ENCODE peak calls at places on chromosome 22, in nine cellular contexts. One of them, this sample, is unnamed.

GRCh38 chr22:29072193-29072978 is 449 bp upstream of the KREMEN1 start:
- DNase-seq in dorsolateral prefrontal cortex: peak; percentile 63
- DNase-seq in BJ: no peak
- DNase-seq in glutamatergic neuron: peak; percentile 80
- DNase-seq in OCI-LY7: peak; percentile 72
- DNase-seq in IMR-90: peak; percentile 42
- DNase-seq in hepatocyte: peak; percentile 97
- DNase-seq in upper lobe of right lung: peak; percentile 97
- DNase-seq in endothelial cell: peak; percentile 83
- DNase-seq in this sample: peak; percentile 14

GRCh38 chr22:49546811-49547585 is 280.7 kb downstream of the BRD1 start:
- DNase-seq in BJ: no peak
- DNase-seq in glutamatergic neuron: no peak
- DNase-seq in endothelial cell: no peak
- DNase-seq in hepatocyte: no peak
- DNase-seq in upper lobe of right lung: peak; percentile 39
- DNase-seq in OCI-LY7: no peak
- DNase-seq in IMR-90: no peak
- DNase-seq in dorsolateral prefrontal cortex: peak; percentile 7
- DNase-seq in this sample: no peak

GRCh38 chr22:49692499-49693225 is 135.0 kb downstream of the BRD1 start:
- DNase-seq in IMR-90: no peak
- DNase-seq in BJ: no peak
- DNase-seq in dorsolateral prefrontal cortex: no peak
- DNase-seq in OCI-LY7: no peak
- DNase-seq in upper lobe of right lung: peak; percentile 46
- DNase-seq in endothelial cell: no peak
- DNase-seq in glutamatergic neuron: no peak
- DNase-seq in hepatocyte: no peak
- DNase-seq in this sample: no peak

GRCh38 chr22:24053481-24054226 is 42.5 kb downstream of the CABIN1 start:
- DNase-seq in glutamatergic neuron: no peak
- DNase-seq in IMR-90: no peak
- DNase-seq in dorsolateral prefrontal cortex: no peak
- DNase-seq in hepatocyte: no peak
- DNase-seq in upper lobe of right lung: no peak
- DNase-seq in OCI-LY7: peak; percentile 68
- DNase-seq in endothelial cell: no peak
- DNase-seq in BJ: no peak
- DNase-seq in this sample: no peak

GRCh38 chr22:44144046-44144569 is 36.6 kb upstream of the PARVG start:
- DNase-seq in hepatocyte: no peak
- DNase-seq in IMR-90: no peak
- DNase-seq in OCI-LY7: no peak
- DNase-seq in glutamatergic neuron: no peak
- DNase-seq in BJ: no peak
- DNase-seq in upper lobe of right lung: no peak
- DNase-seq in dorsolateral prefrontal cortex: no peak
- DNase-seq in endothelial cell: no peak
- DNase-seq in this sample: no peak

GRCh38 chr22:48796295-48797015 is 1031.2 kb downstream of the BRD1 start:
- DNase-seq in upper lobe of right lung: no peak
- DNase-seq in dorsolateral prefrontal cortex: no peak
- DNase-seq in endothelial cell: no peak
- DNase-seq in OCI-LY7: no peak
- DNase-seq in BJ: no peak
- DNase-seq in glutamatergic neuron: no peak
- DNase-seq in IMR-90: no peak
- DNase-seq in hepatocyte: no peak
- DNase-seq in this sample: no peak

GRCh38 chr22:32018056-32018455 is 25.0 kb upstream of the SLC5A1 start:
- DNase-seq in endothelial cell: no peak
- DNase-seq in OCI-LY7: no peak
- DNase-seq in IMR-90: no peak
- DNase-seq in upper lobe of right lung: no peak
- DNase-seq in hepatocyte: no peak
- DNase-seq in dorsolateral prefrontal cortex: no peak
- DNase-seq in BJ: no peak
- DNase-seq in glutamatergic neuron: no peak
- DNase-seq in this sample: no peak

GRCh38 chr22:23742505-23743264 is 8.2 kb downstream of the ZNF70 start:
- DNase-seq in upper lobe of right lung: no peak
- DNase-seq in hepatocyte: no peak
- DNase-seq in IMR-90: no peak
- DNase-seq in OCI-LY7: no peak
- DNase-seq in BJ: no peak
- DNase-seq in glutamatergic neuron: no peak
- DNase-seq in dorsolateral prefrontal cortex: no peak
- DNase-seq in endothelial cell: no peak
- DNase-seq in this sample: no peak

GRCh38 chr22:22380098-22381030 is 128.2 kb downstream of the ZNF280B start:
- DNase-seq in dorsolateral prefrontal cortex: no peak
- DNase-seq in BJ: no peak
- DNase-seq in upper lobe of right lung: no peak
- DNase-seq in hepatocyte: no peak
- DNase-seq in IMR-90: no peak
- DNase-seq in OCI-LY7: peak; percentile 95
- DNase-seq in endothelial cell: peak; percentile 56
- DNase-seq in glutamatergic neuron: peak; percentile 58
- DNase-seq in this sample: no peak

GRCh38 chr22:26762503-26763170 is 105.2 kb downstream of the MIAT start:
- DNase-seq in OCI-LY7: no peak
- DNase-seq in BJ: no peak
- DNase-seq in upper lobe of right lung: no peak
- DNase-seq in endothelial cell: no peak
- DNase-seq in IMR-90: no peak
- DNase-seq in hepatocyte: no peak
- DNase-seq in dorsolateral prefrontal cortex: no peak
- DNase-seq in glutamatergic neuron: no peak
- DNase-seq in this sample: no peak

DNA sequence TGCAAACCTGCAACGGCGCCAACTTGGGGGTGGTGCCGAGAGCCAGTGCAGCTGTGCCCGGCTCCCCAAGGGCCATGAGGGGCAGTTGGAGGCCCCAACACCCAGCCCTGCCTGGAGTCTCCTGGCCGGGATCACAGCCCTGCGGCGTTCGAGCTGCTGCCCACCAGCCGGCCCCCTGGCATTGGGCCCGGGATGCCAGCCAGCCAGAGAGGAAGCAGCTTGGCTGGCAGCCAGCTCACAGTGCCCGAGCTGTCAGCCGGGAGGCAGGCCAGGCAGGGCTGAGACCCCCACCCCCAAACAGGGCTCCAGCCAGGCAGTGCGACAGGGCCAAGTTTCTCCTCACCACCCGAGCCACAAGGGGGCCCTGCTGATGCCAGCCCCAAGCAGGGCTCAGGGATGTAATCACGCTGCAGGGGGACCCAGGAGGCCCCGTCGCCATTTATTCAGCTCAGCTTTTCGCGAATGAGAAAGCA is 26.0 kb upstream of the TCF20 start:
- DNase-seq in upper lobe of right lung: no peak
- DNase-seq in OCI-LY7: peak; percentile 77
- DNase-seq in dorsolateral prefrontal cortex: peak; percentile 66
- DNase-seq in glutamatergic neuron: no peak
- DNase-seq in IMR-90: no peak
- DNase-seq in hepatocyte: peak; percentile 53
- DNase-seq in endothelial cell: no peak
- DNase-seq in BJ: no peak
- DNase-seq in this sample: no peak
- TF ChIP-seq CTCF in upper lobe of right lung: no peak
- TF ChIP-seq CTCF in OCI-LY7: peak; percentile 83
- TF ChIP-seq CTCF in dorsolateral prefrontal cortex: peak; percentile 42
- TF ChIP-seq CTCF in glutamatergic neuron: no peak
- TF ChIP-seq CTCF in IMR-90: no peak
- TF ChIP-seq CTCF in hepatocyte: no peak
- TF ChIP-seq CTCF in endothelial cell: no peak
- TF ChIP-seq CTCF in BJ: peak; percentile 5
- TF ChIP-seq CTCF in this sample: no peak

DNA sequence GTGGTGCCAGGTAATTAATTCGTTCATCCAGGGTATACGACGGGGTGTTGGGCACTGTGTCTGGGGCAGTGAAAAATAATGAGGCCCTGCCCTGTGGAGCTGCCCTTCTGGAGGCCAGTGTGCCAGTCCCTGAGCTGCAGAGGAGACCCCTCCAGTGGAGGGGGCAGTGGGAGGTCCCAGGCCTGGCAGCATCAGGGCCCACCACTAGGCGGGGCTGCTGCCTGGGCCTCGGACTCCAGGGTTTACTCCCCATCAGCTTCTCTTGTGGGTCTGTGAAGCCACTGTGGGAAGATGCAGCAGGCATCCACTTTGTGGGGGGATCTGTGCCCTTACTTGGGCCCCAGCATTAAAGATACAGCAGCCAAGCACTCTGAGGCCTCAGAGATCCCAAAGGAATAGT is 17.4 kb upstream of the TMPRSS6 start:
- DNase-seq in BJ: no peak
- DNase-seq in dorsolateral prefrontal cortex: no peak
- DNase-seq in OCI-LY7: peak; percentile 20
- DNase-seq in hepatocyte: no peak
- DNase-seq in upper lobe of right lung: no peak
- DNase-seq in IMR-90: no peak
- DNase-seq in glutamatergic neuron: no peak
- DNase-seq in endothelial cell: no peak
- DNase-seq in this sample: no peak
- TF ChIP-seq CTCF in BJ: peak; percentile 35
- TF ChIP-seq CTCF in dorsolateral prefrontal cortex: no peak
- TF ChIP-seq CTCF in OCI-LY7: peak; percentile 65
- TF ChIP-seq CTCF in hepatocyte: peak; percentile 23
- TF ChIP-seq CTCF in upper lobe of right lung: peak; percentile 20
- TF ChIP-seq CTCF in IMR-90: peak; percentile 16
- TF ChIP-seq CTCF in glutamatergic neuron: peak; percentile 28
- TF ChIP-seq CTCF in endothelial cell: peak; percentile 33
- TF ChIP-seq CTCF in this sample: peak; percentile 10

GRCh38 chr22:37508431-37508963 is 10.7 kb downstream of the CARD10 start:
- DNase-seq in BJ: no peak
- DNase-seq in dorsolateral prefrontal cortex: no peak
- DNase-seq in upper lobe of right lung: peak; percentile 70
- DNase-seq in endothelial cell: no peak
- DNase-seq in glutamatergic neuron: no peak
- DNase-seq in OCI-LY7: no peak
- DNase-seq in hepatocyte: no peak
- DNase-seq in IMR-90: no peak
- DNase-seq in this sample: no peak
- TF ChIP-seq CTCF in BJ: no peak
- TF ChIP-seq CTCF in dorsolateral prefrontal cortex: no peak
- TF ChIP-seq CTCF in upper lobe of right lung: peak; percentile 16
- TF ChIP-seq CTCF in endothelial cell: no peak
- TF ChIP-seq CTCF in glutamatergic neuron: no peak
- TF ChIP-seq CTCF in OCI-LY7: no peak
- TF ChIP-seq CTCF in hepatocyte: no peak
- TF ChIP-seq CTCF in IMR-90: no peak
- TF ChIP-seq CTCF in this sample: no peak

GRCh38 chr22:46659791-46660186 is 39.6 kb downstream of the GRAMD4 start:
- DNase-seq in IMR-90: no peak
- DNase-seq in hepatocyte: no peak
- DNase-seq in BJ: no peak
- DNase-seq in OCI-LY7: no peak
- DNase-seq in glutamatergic neuron: no peak
- DNase-seq in upper lobe of right lung: no peak
- DNase-seq in dorsolateral prefrontal cortex: no peak
- DNase-seq in endothelial cell: no peak
- DNase-seq in this sample: no peak

GRCh38 chr22:46661221-46661851 is 41.1 kb downstream of the GRAMD4 start:
- DNase-seq in endothelial cell: no peak
- DNase-seq in IMR-90: peak; percentile 76
- DNase-seq in glutamatergic neuron: no peak
- DNase-seq in OCI-LY7: no peak
- DNase-seq in dorsolateral prefrontal cortex: no peak
- DNase-seq in hepatocyte: no peak
- DNase-seq in upper lobe of right lung: no peak
- DNase-seq in BJ: no peak
- DNase-seq in this sample: no peak

GRCh38 chr22:46662226-46662625 is 42.0 kb downstream of the GRAMD4 start:
- DNase-seq in upper lobe of right lung: no peak
- DNase-seq in glutamatergic neuron: no peak
- DNase-seq in OCI-LY7: no peak
- DNase-seq in dorsolateral prefrontal cortex: no peak
- DNase-seq in hepatocyte: no peak
- DNase-seq in BJ: no peak
- DNase-seq in IMR-90: no peak
- DNase-seq in endothelial cell: no peak
- DNase-seq in this sample: no peak

GRCh38 chr22:46659059-46659790 is 39.0 kb downstream of the GRAMD4 start:
- DNase-seq in hepatocyte: no peak
- DNase-seq in BJ: no peak
- DNase-seq in glutamatergic neuron: no peak
- DNase-seq in upper lobe of right lung: no peak
- DNase-seq in OCI-LY7: no peak
- DNase-seq in IMR-90: no peak
- DNase-seq in endothelial cell: no peak
- DNase-seq in dorsolateral prefrontal cortex: no peak
- DNase-seq in this sample: no peak

GRCh38 chr22:46660604-46661201 is 40.5 kb downstream of the GRAMD4 start:
- DNase-seq in OCI-LY7: no peak
- DNase-seq in IMR-90: no peak
- DNase-seq in hepatocyte: no peak
- DNase-seq in dorsolateral prefrontal cortex: no peak
- DNase-seq in BJ: no peak
- DNase-seq in glutamatergic neuron: no peak
- DNase-seq in upper lobe of right lung: no peak
- DNase-seq in endothelial cell: no peak
- DNase-seq in this sample: no peak
- TF ChIP-seq CTCF in OCI-LY7: no peak
- TF ChIP-seq CTCF in IMR-90: no peak
- TF ChIP-seq CTCF in hepatocyte: no peak
- TF ChIP-seq CTCF in dorsolateral prefrontal cortex: no peak
- TF ChIP-seq CTCF in BJ: no peak
- TF ChIP-seq CTCF in glutamatergic neuron: no peak
- TF ChIP-seq CTCF in upper lobe of right lung: no peak
- TF ChIP-seq CTCF in endothelial cell: no peak
- TF ChIP-seq CTCF in this sample: no peak

GRCh38 chr22:39534092-39534506 is 1.6 kb upstream of the RPS19BP1 start:
- DNase-seq in glutamatergic neuron: no peak
- DNase-seq in OCI-LY7: no peak
- DNase-seq in upper lobe of right lung: no peak
- DNase-seq in dorsolateral prefrontal cortex: no peak
- DNase-seq in BJ: no peak
- DNase-seq in IMR-90: no peak
- DNase-seq in endothelial cell: no peak
- DNase-seq in hepatocyte: no peak
- DNase-seq in this sample: no peak
- TF ChIP-seq CTCF in glutamatergic neuron: no peak
- TF ChIP-seq CTCF in OCI-LY7: no peak
- TF ChIP-seq CTCF in upper lobe of right lung: no peak
- TF ChIP-seq CTCF in dorsolateral prefrontal cortex: no peak
- TF ChIP-seq CTCF in BJ: no peak
- TF ChIP-seq CTCF in IMR-90: no peak
- TF ChIP-seq CTCF in endothelial cell: no peak
- TF ChIP-seq CTCF in hepatocyte: no peak
- TF ChIP-seq CTCF in this sample: peak; percentile 1